ENCODE peak calls at places on chromosomes 1 and 21, in seven cellular contexts. D is endothelial cell of umbilical vein, R is GM23248, G is OCI-LY7, K is hepatocyte, X is neuronal stem cell, F is IMR-90. C is an unnamed sample.

GRCh38 chr1:1023700-1024099 is 3.8 kb downstream of the AGRN start:
- DNase-seq in D (no peak), R (no peak), G (no peak), K (no peak), X (no peak), F (no peak), C (no peak)

GRCh38 chr1:203142684-203143408 is 15.3 kb downstream of the ADORA1 start:
- DNase-seq in D (no peak), R (no peak), G (no peak), K (no peak), X (no peak), F (no peak), C (no peak)

GRCh38 chr1:10932088-10932487 is 80.4 kb upstream of the TARDBP start:
- DNase-seq in D (no peak), R (no peak), G (no peak), K (no peak), X (no peak), F (no peak), C (no peak)

GRCh38 chr1:169115891-169116585 is 9.5 kb downstream of the ATP1B1 start:
- DNase-seq in D (no peak), R (no peak), G (peak; percentile 28), K (peak; percentile 88), X (no peak), F (peak; percentile 48), C (no peak)

GRCh38 chr1:243638186-243638585 is 211.9 kb downstream of the AKT3 start:
- DNase-seq in D (no peak), R (no peak), G (no peak), K (no peak), X (no peak), F (no peak), C (no peak)

GRCh38 chr1:210850556-210850955 is 283.4 kb downstream of the KCNH1 start:
- DNase-seq in D (no peak), R (no peak), G (no peak), K (no peak), X (no peak), F (no peak), C (no peak)

GRCh38 chr21:29449306-29449940 is 150.7 kb downstream of the BACH1 start:
- DNase-seq in D (no peak), R (no peak), G (no peak), K (no peak), X (no peak), F (no peak), C (no peak)

GRCh38 chr1:107687846-107688753 is 276.9 kb downstream of the VAV3 start:
- DNase-seq in D (no peak), R (peak; percentile 66), G (no peak), K (peak; percentile 61), X (no peak), F (no peak), C (no peak)

GRCh38 chr21:31132574-31133242 is 94.4 kb upstream of the KRTAP19-8 start:
- DNase-seq in D (no peak), R (peak; percentile 47), G (no peak), K (no peak), X (no peak), F (peak; percentile 12), C (no peak)

GRCh38 chr1:19815801-19816736 is 986 bp upstream of the RNF186 start:
- DNase-seq in D (no peak), R (no peak), G (peak; percentile 94), K (peak; percentile 86), X (no peak), F (no peak), C (no peak)

GRCh38 chr1:116738673-116739370 is 15.4 kb upstream of the CD2 start:
- DNase-seq in D (no peak), R (no peak), G (peak; percentile 23), K (no peak), X (no peak), F (no peak), C (no peak)

GRCh38 chr1:150613061-150613920 is 16.1 kb downstream of the ENSA start:
- DNase-seq in D (peak; percentile 94), R (peak; percentile 94), G (peak; percentile 53), K (peak; percentile 54), X (no peak), F (peak; percentile 98), C (no peak)

DNA sequence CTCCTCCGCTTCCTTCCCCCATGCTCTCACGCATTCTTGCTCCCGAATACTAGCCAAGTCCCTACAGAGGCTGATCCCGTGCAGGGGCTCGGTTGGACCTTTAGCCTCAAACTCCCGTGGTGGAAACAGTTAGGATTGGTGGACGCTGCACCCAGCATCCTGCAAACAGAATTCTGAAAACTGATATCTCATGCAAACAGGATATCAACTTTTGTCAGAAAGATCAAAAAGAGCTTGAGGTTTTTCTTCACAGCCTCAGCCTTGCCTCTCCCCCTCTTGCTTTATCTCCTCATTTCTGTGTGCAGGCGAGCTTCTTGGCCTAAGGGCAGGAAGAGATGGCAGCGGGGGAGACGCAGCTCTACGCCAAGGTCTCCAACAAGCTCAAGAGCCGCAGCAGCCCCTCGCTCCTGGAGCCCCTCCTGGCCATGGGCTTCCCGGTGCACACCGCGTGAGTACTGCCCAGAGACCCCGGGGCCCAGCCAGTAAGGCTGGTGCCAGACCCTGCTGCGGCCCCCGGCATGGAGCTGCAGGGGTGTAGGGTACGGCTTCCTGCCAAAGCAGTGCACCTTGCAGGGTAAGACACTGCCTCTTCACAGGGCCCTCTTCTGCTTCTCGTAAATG is at the start of gene UBASH3A:
- DNase-seq in D (no peak), R (no peak), G (no peak), K (no peak), X (no peak), F (no peak), C (no peak)
- H3K4me1 ChIP-seq in D (no peaks in the 10 kb centered on the region), R (no peaks in the 10 kb centered on the region), G (peaks cover 9% of the 10 kb centered on the region), K (peaks cover 11% of the 10 kb centered on the region), X (peaks cover 6% of the 10 kb centered on the region), F (no peaks in the 10 kb centered on the region), C (peaks cover 12% of the 10 kb centered on the region)

DNA sequence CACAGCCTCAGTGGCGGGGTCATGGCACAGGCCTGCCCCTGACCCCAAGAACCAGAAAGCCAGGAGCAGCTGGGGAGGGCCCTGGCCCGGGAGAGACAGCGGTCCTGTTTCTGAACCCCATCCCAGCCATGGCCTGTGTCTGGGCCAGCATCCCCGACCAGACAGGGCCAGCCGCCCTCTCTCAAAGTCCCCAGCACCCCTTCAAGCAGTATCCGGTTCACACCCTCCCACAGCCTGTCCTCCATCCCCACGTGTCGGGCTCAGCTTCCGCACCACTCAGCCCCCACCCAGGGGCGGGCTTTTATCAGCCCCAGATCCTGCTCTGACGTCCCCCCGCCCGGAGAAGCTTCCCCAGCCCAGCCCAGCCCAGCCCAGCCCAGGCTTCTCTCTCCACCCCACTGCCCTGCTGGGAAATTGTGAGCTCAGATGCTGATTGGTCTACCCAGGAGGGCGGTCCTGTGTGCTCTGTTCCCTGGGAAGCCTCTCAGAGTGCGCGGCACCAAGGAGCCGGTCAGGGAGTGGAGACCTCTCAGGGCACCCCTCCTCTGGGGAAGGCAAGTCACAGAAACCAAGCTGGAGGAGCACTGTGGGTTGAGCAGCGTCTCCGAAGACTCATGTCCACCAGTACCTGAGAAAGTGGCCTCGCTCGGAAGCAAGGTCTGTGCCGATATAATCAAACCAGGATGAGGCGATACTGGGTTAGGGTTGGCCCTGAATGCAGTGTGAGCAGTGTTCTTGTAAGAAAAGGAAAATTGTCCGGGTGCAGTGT is 4.7 kb upstream of the FAAP20 start:
- DNase-seq in D (peak; percentile 89), R (peak; percentile 94), G (no peak), K (peak; percentile 91), X (peak; percentile 62), F (peak; percentile 85), C (peak; percentile 80)
- H2AFZ ChIP-seq in D (peak overlapping the region; percentile 98), R (peak overlapping the region; percentile 89), G (no peak overlapping the region), K (peak overlapping the region; percentile 4), X (peak overlapping the region; percentile 86), F (peak overlapping the region; percentile 97), C (peak overlapping the region; percentile 90)

DNA sequence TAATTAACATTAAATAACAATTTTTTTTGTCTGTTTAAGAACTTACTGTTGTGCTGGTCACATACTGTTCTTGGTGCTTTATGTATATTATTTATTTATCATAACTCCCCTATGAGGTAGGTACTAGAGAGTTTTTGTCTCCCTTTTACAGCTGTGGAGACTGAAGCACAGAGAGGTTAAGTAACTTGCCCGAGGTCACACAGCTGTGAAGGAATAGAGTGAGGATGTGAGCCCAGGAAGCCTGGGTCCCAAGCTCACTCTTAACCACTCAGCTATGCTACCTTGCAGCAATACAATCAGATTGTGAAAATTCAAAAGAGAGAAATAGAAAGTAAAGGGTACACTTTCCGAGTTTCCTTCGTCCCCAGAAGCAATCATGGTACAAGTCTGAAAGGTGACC is 35.6 kb upstream of the FHAD1 start:
- DNase-seq in D (no peak), R (no peak), G (no peak), K (no peak), X (no peak), F (no peak), C (no peak)
- H3K4me1 ChIP-seq in D (peaks cover 3% of the 10 kb centered on the region), R (no peaks in the 10 kb centered on the region), G (no peaks in the 10 kb centered on the region), K (peaks cover 51% of the 10 kb centered on the region), X (peaks cover 34% of the 10 kb centered on the region), F (peaks cover 34% of the 10 kb centered on the region), C (peaks cover 48% of the 10 kb centered on the region)

DNA sequence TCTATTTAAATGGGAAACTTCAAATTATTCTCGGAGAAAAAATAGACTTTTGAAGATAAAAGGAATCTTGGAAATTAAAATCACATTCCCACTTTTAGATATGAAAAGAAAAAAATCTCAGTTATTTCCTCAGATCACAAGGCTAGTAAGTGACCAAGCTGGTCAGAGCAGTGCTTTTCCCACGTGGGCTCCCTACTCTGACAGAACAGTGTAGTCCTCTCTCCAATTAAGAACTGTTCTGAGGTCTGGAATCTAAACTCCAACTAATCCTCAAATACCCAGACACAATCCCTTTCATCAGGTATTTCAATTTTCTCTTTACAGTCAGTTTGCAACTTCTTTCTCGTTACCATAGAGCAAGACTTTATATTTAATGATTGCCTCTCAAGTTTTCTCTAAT is 50.6 kb downstream of the RGS21 start:
- DNase-seq in D (no peak), R (no peak), G (no peak), K (no peak), X (no peak), F (no peak), C (peak; percentile 32)
- H2AFZ ChIP-seq in D (no peak overlapping the region), R (peak overlapping the region; percentile 28), G (no peak overlapping the region), K (no peak overlapping the region), X (no peak overlapping the region), F (no peak overlapping the region), C (no peak overlapping the region)

DNA sequence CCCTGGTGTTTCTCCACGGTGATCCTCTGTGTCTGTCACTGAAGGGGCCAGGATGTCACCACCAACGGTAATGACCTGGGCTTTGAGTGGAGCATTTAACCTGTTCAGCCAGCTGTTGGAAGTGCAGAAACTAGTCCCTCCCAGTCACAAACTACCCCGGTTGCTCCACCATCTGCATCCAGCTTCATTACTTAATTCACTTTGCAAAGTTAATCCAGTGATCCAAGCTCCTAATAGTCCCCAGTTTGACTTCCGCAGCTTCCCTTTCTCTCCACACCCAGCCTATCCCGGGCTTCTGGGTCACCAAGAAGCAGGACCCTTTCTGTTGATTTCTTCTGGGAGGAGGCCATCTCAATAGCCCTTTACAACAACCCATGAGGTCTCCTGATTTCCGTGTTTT is 63.5 kb downstream of the MDM4 start:
- DNase-seq in D (no peak), R (no peak), G (no peak), K (no peak), X (no peak), F (no peak), C (no peak)
- H3K4me1 ChIP-seq in D (no peaks in the 10 kb centered on the region), R (no peaks in the 10 kb centered on the region), G (peaks cover 61% of the 10 kb centered on the region), K (peaks cover 12% of the 10 kb centered on the region), X (peaks cover 15% of the 10 kb centered on the region), F (peaks cover 1% of the 10 kb centered on the region), C (peaks cover 48% of the 10 kb centered on the region)

DNA sequence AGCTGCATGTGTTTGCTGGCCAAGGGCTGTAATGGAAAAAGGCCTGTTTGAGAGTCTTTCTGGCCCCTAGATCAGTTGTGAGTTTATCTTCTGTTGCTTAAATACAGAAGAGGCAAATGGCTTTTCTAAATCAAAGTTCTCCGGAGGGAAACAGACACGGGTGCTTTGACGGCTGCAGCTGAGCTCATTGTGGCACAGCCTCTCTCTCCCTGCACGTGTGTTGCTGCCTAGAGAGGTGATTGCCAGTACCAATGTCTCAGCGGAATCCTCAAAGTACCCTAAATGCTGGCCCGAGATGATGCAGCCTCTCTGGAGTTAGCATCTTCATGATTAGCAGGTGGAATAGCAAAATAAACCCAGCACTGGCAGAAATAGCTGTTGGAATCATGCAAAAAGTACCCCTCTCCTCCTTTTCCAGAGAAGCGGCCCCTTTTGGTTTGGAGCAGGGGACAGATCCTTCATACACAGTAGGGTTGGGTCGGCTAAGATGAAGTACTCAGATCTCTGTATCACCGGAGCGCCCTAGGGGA is 192.2 kb downstream of the PRDM2 start:
- DNase-seq in D (no peak), R (no peak), G (no peak), K (no peak), X (peak; percentile 5), F (no peak), C (peak; percentile 23)
- H2AFZ ChIP-seq in D (no peak overlapping the region), R (no peak overlapping the region), G (no peak overlapping the region), K (no peak overlapping the region), X (peak overlapping the region; percentile 93), F (no peak overlapping the region), C (peak overlapping the region; percentile 98)